ENCODE peak calls at places on chromosomes 1 and 21, in six cellular contexts. Q is esophagus squamous epithelium, E is body of pancreas, F is lower leg skin, W is sigmoid colon, I is uterus. G is an unnamed sample.

GRCh38 chr1:157110686-157111085 is 11.1 kb upstream of the ETV3L start:
- DNase-seq in Q (no peak), E (no peak), F (peak), W (no peak), I (no peak), G (no peak)

GRCh38 chr1:101081496-101082282 is 56.1 kb upstream of the DPH5 start:
- DNase-seq in Q (no peak), E (no peak), F (no peak), W (no peak), I (no peak), G (no peak)

GRCh38 chr1:24111998-24112380 is at the start of gene MYOM3:
- DNase-seq in Q (no peak), E (no peak), F (no peak), W (no peak), I (no peak), G (no peak)

GRCh38 chr1:40664167-40664537 is 1.3 kb downstream of the RIMS3 start:
- DNase-seq in Q (no peak), E (no peak), F (no peak), W (no peak), I (no peak), G (no peak)

GRCh38 chr1:28122183-28122582 is 33.8 kb upstream of the EYA3 start:
- DNase-seq in Q (no peak), E (no peak), F (no peak), W (no peak), I (no peak), G (no peak)

GRCh38 chr1:109399326-109399957 is 1.7 kb upstream of the SORT1 start:
- DNase-seq in Q (no peak), E (no peak), F (no peak), W (no peak), I (no peak), G (peak)

GRCh38 chr1:89672489-89673183 is 39.7 kb downstream of the LRRC8C start:
- DNase-seq in Q (no peak), E (no peak), F (no peak), W (no peak), I (no peak), G (no peak)

GRCh38 chr21:28069446-28069845 is 923.2 kb downstream of the LTN1 start:
- DNase-seq in Q (no peak), E (no peak), F (no peak), W (no peak), I (no peak), G (no peak)

GRCh38 chr1:209335090-209335692 is 248.3 kb upstream of the CAMK1G start:
- DNase-seq in Q (no peak), E (peak), F (no peak), W (no peak), I (no peak), G (peak)

GRCh38 chr1:213231795-213232231 is 180.8 kb downstream of the RPS6KC1 start:
- DNase-seq in Q (no peak), E (no peak), F (no peak), W (no peak), I (no peak), G (no peak)

GRCh38 chr1:222165625-222166024 is 382.3 kb downstream of the HHIPL2 start:
- DNase-seq in Q (no peak), E (no peak), F (no peak), W (no peak), I (no peak), G (no peak)

GRCh38 chr1:31984419-31985347 is 29.0 kb upstream of the KHDRBS1 start:
- DNase-seq in Q (no peak), E (no peak), F (no peak), W (no peak), I (no peak), G (no peak)

GRCh38 chr1:98723574-98723973 is 62.1 kb downstream of the SNX7 start:
- DNase-seq in Q (no peak), E (no peak), F (no peak), W (no peak), I (no peak), G (no peak)

GRCh38 chr1:163528710-163529348 is 207.1 kb downstream of the NUF2 start:
- DNase-seq in Q (no peak), E (peak), F (no peak), W (no peak), I (peak), G (no peak)

GRCh38 chr1:81129366-81129765 is 671.4 kb upstream of the ADGRL2 start:
- DNase-seq in Q (no peak), E (no peak), F (no peak), W (no peak), I (no peak), G (no peak)

GRCh38 chr1:148264374-148265276 is 112.5 kb upstream of the NBPF11 start:
- DNase-seq in Q (no peak), E (no peak), F (no peak), W (no peak), I (peak), G (no peak)

DNA sequence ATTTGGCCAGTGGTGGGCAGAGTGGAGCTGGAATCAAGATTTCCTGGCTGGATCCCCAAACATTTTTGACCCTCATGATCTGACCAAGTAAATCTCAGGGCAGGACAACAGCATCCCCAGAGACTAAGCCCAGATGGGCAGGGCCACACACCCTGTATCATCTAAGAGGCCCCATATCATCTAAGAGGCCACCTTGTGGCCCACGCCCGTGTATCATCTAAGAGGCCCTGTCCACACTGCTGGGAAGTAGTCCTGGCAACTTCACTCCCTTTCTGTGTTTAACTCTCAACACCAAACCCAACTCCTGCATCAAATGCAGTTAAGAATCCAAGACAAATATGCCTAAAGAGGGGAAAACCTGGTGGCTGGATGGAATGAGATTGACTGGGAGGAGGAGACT is 81.6 kb upstream of the SSX2IP start:
- DNase-seq in Q (no peak), E (no peak), F (no peak), W (no peak), I (no peak), G (no peak)
- TF ChIP-seq POLR2A in Q (no peak), E (no peak), F (no peak), W (no peak), I (no peak), G (no peak)

GRCh38 chr1:201468844-201469644 is at the start of gene PHLDA3:
- DNase-seq in Q (no peak), E (peak), F (peak), W (peak), I (peak), G (peak)
- TF ChIP-seq POLR2A in Q (peak), E (peak), F (no peak), W (peak), I (peak), G (peak)

GRCh38 chr1:219517031-219517430 is 95.9 kb downstream of the ZC3H11B start:
- DNase-seq in Q (no peak), E (no peak), F (no peak), W (no peak), I (no peak), G (no peak)
- TF ChIP-seq POLR2A in Q (no peak), E (no peak), F (no peak), W (no peak), I (no peak), G (no peak)

GRCh38 chr1:226793620-226794276 is 54.7 kb upstream of the ITPKB start:
- DNase-seq in Q (no peak), E (no peak), F (no peak), W (no peak), I (no peak), G (no peak)

GRCh38 chr1:226800763-226801380 is 61.8 kb upstream of the ITPKB start:
- DNase-seq in Q (no peak), E (no peak), F (no peak), W (no peak), I (no peak), G (no peak)

GRCh38 chr1:226799634-226800281 is 60.7 kb upstream of the ITPKB start:
- DNase-seq in Q (no peak), E (no peak), F (no peak), W (peak), I (peak), G (no peak)

GRCh38 chr1:226798427-226799411 is 59.6 kb upstream of the ITPKB start:
- DNase-seq in Q (no peak), E (peak), F (no peak), W (no peak), I (no peak), G (no peak)

DNA sequence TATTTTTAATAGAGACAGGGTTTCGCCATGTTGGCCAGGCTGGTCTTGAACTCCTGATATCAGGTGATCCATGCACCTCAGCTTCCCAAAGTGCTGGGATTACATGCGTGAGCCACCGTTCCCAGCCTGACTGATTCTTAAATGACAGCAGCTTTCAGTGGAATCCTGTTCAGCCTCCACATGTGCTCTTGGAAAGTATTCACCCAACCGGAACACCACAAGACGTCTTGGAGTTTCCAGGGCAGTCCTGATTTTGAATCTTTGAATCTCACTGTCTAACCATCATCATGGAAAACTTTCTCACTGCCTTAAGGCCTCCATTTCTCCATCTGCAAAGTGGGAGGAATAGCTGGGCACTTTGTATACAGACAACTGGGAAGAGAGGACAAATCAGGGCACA is 58.1 kb upstream of the ITPKB start:
- DNase-seq in Q (no peak), E (no peak), F (no peak), W (no peak), I (no peak), G (no peak)
- TF ChIP-seq POLR2A in Q (no peak), E (no peak), F (no peak), W (no peak), I (no peak), G (no peak)